ENCODE peak calls at places on chromosomes 16 and 17, in ten cellular contexts. L is A549, M is testis, P is esophagus squamous epithelium, X is uterus, E is upper lobe of left lung, C is ovary, R is IMR-90, I is thyroid gland, F is transverse colon. Q is an unnamed sample.

GRCh38 chr17:19928299-19928698 is 49.3 kb downstream of the AKAP10 start:
- DNase-seq in C (no peak), X (no peak), F (no peak), P (no peak), L (no peak), M (no peak), E (no peak), R (peak), I (no peak), Q (no peak)

GRCh38 chr16:23384878-23385277 is 68.1 kb downstream of the COG7 start:
- DNase-seq in F (no peak), X (no peak), R (no peak), C (no peak), I (peak), P (no peak), L (no peak), M (no peak), E (peak), Q (no peak)

GRCh38 chr17:2024572-2025219 is 438 bp downstream of the RTN4RL1 start:
- DNase-seq in E (peak), I (no peak), R (no peak), C (no peak), L (no peak), X (no peak), M (no peak), F (no peak), P (no peak), Q (no peak)

GRCh38 chr17:38453951-38454421 is 25.7 kb downstream of the ARHGAP23 start:
- DNase-seq in M (peak), I (no peak), P (no peak), R (peak), E (peak), X (peak), F (no peak), C (peak), L (no peak), Q (no peak)

GRCh38 chr17:76022285-76022684 is 4.8 kb downstream of the EVPL start:
- DNase-seq in E (peak), M (no peak), C (no peak), F (no peak), I (no peak), X (no peak), P (no peak), L (no peak), R (no peak), Q (no peak)

GRCh38 chr16:4859190-4859899 is 12.1 kb downstream of the UBN1 start:
- DNase-seq in M (no peak), P (no peak), R (no peak), X (no peak), F (no peak), I (no peak), E (no peak), C (no peak), L (no peak), Q (no peak)

GRCh38 chr17:40069751-40070643 is 7.2 kb downstream of the THRA start:
- DNase-seq in P (no peak), I (peak), L (peak), M (peak), E (peak), R (peak), F (peak), C (peak), X (peak), Q (peak)

GRCh38 chr16:57735755-57736418 is at the start of gene KATNB1:
- DNase-seq in I (no peak), L (no peak), F (no peak), C (no peak), X (no peak), P (no peak), M (no peak), R (no peak), E (no peak), Q (no peak)

GRCh38 chr17:83122834-83123233 is 43.4 kb downstream of the METRNL start:
- DNase-seq in R (no peak), P (no peak), F (peak), X (no peak), C (peak), I (peak), M (no peak), L (no peak), E (no peak), Q (no peak)

GRCh38 chr17:31903401-31903800 is 1.9 kb upstream of the UTP6 start:
- DNase-seq in P (no peak), M (no peak), R (no peak), E (no peak), X (no peak), I (no peak), F (no peak), L (no peak), C (no peak), Q (no peak)

GRCh38 chr17:82065638-82066303 is at the start of gene DUS1L:
- DNase-seq in X (peak), I (peak), F (peak), R (peak), C (peak), L (peak), M (peak), P (no peak), E (peak), Q (peak)

GRCh38 chr16:28504707-28505404 is 1.8 kb downstream of the IL27 start:
- DNase-seq in I (peak), E (no peak), P (no peak), M (no peak), L (no peak), F (no peak), C (no peak), X (no peak), R (no peak), Q (no peak)

GRCh38 chr17:47884905-47885735 is 10.9 kb upstream of the SP2 start:
- DNase-seq in X (no peak), F (peak), I (no peak), L (no peak), C (no peak), R (no peak), M (no peak), P (no peak), E (no peak), Q (no peak)

GRCh38 chr16:50153648-50154368 is 702 bp downstream of the TENT4B start:
- DNase-seq in L (peak), E (peak), X (peak), R (no peak), M (no peak), P (no peak), C (no peak), I (peak), F (no peak), Q (peak)

GRCh38 chr17:5444209-5444608 is 5.3 kb upstream of the C1QBP start:
- DNase-seq in L (no peak), F (no peak), M (no peak), X (no peak), R (no peak), E (no peak), C (no peak), I (no peak), P (no peak), Q (no peak)

GRCh38 chr16:88706288-88706964 is at the start of the genes CTU2 and RNF166:
- DNase-seq in M (peak), C (peak), P (no peak), I (peak), E (peak), F (peak), L (peak), R (peak), X (peak), Q (peak)

GRCh38 chr16:2720719-2721633 is 952 bp upstream of the PRSS27 start:
- DNase-seq in P (peak), I (peak), C (peak), M (peak), L (peak), E (peak), F (peak), R (peak), X (peak), Q (peak)

GRCh38 chr16:11306997-11307638 is 26.0 kb upstream of the PRM1 start:
- DNase-seq in R (no peak), X (no peak), C (no peak), I (no peak), F (no peak), L (no peak), M (no peak), E (no peak), P (no peak), Q (no peak)

GRCh38 chr17:18184143-18185007 is 747 bp downstream of the ALKBH5 start:
- DNase-seq in F (peak), I (peak), X (peak), C (peak), E (peak), L (no peak), P (no peak), M (peak), R (peak), Q (peak)

GRCh38 chr17:80998388-80999223 is 7.0 kb downstream of the CHMP6 start:
- DNase-seq in L (no peak), R (no peak), X (no peak), P (no peak), M (no peak), E (no peak), F (no peak), C (no peak), I (no peak), Q (no peak)

GRCh38 chr17:59347975-59348391 is 16.5 kb downstream of the YPEL2 start:
- DNase-seq in L (no peak), C (no peak), I (peak), P (no peak), R (no peak), X (no peak), F (no peak), E (no peak), M (no peak), Q (no peak)

GRCh38 chr17:63571632-63572310 is 21.5 kb downstream of the DCAF7 start:
- DNase-seq in R (peak), I (no peak), M (no peak), P (no peak), X (no peak), C (no peak), E (no peak), L (no peak), F (no peak), Q (no peak)

GRCh38 chr17:1645207-1646171 is at the start of gene SCARF1:
- DNase-seq in P (no peak), X (peak), M (peak), R (no peak), C (no peak), I (peak), F (no peak), L (no peak), E (peak), Q (peak)

GRCh38 chr16:57694556-57695377 is at the start of gene DRC7:
- DNase-seq in P (no peak), X (peak), R (peak), I (peak), L (peak), M (peak), C (no peak), F (peak), E (peak), Q (no peak)

GRCh38 chr16:27759301-27759871 is 209.4 kb downstream of the KATNIP start:
- DNase-seq in P (no peak), C (no peak), M (no peak), E (no peak), L (no peak), X (no peak), I (no peak), R (peak), F (no peak), Q (no peak)

GRCh38 chr16:15996432-15997109 is 47.2 kb downstream of the ABCC1 start:
- DNase-seq in C (peak), I (no peak), R (peak), X (peak), M (peak), L (peak), P (no peak), F (no peak), E (no peak), Q (peak)

GRCh38 chr17:58107306-58107705 is 24.1 kb downstream of the DYNLL2 start:
- DNase-seq in X (no peak), F (no peak), C (no peak), E (no peak), L (no peak), P (no peak), M (no peak), I (no peak), R (no peak), Q (no peak)

GRCh38 chr16:75921281-75921680 is 195.0 kb upstream of the CPHXL start:
- DNase-seq in C (no peak), X (no peak), P (no peak), F (no peak), M (no peak), R (no peak), E (no peak), I (no peak), L (no peak), Q (no peak)

GRCh38 chr16:88772871-88773811 is 11.9 kb downstream of the PIEZO1 start:
- DNase-seq in M (peak), R (peak), P (no peak), C (peak), F (peak), X (no peak), I (peak), L (no peak), E (peak), Q (no peak)

GRCh38 chr17:27546624-27547300 is 84.2 kb upstream of the LGALS9 start:
- DNase-seq in P (no peak), C (no peak), I (no peak), E (no peak), X (no peak), F (no peak), M (no peak), L (no peak), R (peak), Q (no peak)

GRCh38 chr17:68512967-68513474 is 791 bp downstream of the PRKAR1A start:
- DNase-seq in C (no peak), L (peak), M (peak), X (no peak), F (peak), P (no peak), R (peak), E (no peak), I (peak), Q (no peak)

GRCh38 chr17:68511254-68511670 is 968 bp upstream of the PRKAR1A start:
- DNase-seq in R (no peak), C (no peak), E (no peak), F (no peak), P (no peak), L (peak), I (no peak), M (no peak), X (peak), Q (peak)

GRCh38 chr17:68511671-68512246 is 471 bp upstream of the PRKAR1A start:
- DNase-seq in I (peak), F (peak), L (peak), M (peak), C (peak), X (peak), P (no peak), E (peak), R (peak), Q (peak)

GRCh38 chr17:68513932-68514331 is 1.7 kb downstream of the PRKAR1A start:
- DNase-seq in R (no peak), X (no peak), C (no peak), P (no peak), F (no peak), I (no peak), M (no peak), L (no peak), E (no peak), Q (no peak)

GRCh38 chr17:68512247-68512966 is at the start of gene PRKAR1A:
- DNase-seq in L (peak), M (peak), P (peak), X (peak), R (peak), I (peak), F (peak), E (peak), C (peak), Q (peak)
- TF ChIP-seq CTCF in L (no peak), M (peak), P (peak), X (no peak), R (peak), I (no peak), F (no peak), E (peak), C (no peak), Q (peak)

DNA sequence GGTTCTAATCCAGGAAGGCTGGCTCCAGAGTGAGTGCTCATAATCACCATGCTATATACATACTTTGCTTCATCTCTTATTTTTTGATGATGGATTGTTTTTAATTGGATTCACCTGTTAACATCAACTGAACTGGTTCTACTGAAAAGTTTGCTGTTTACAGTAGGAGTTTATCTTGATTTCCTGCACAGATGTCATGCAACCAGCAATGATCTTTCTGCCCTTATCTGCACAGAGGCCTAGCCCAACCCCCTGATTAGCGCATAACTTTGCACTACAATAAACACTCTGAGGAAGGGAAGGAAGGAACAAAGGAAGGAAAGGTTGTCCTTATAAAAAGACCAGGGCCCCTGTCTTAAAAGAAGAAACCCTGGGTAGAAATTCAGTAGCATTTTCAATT is 152.9 kb downstream of the RGS9 start:
- DNase-seq in L (no peak), R (no peak), P (no peak), E (no peak), C (no peak), M (no peak), X (no peak), F (peak), I (no peak), Q (no peak)
- TF ChIP-seq POLR2A in L (no peak), R (no peak), P (no peak), E (no peak), C (no peak), M (no peak), X (no peak), F (no peak), I (no peak), Q (no peak)

DNA sequence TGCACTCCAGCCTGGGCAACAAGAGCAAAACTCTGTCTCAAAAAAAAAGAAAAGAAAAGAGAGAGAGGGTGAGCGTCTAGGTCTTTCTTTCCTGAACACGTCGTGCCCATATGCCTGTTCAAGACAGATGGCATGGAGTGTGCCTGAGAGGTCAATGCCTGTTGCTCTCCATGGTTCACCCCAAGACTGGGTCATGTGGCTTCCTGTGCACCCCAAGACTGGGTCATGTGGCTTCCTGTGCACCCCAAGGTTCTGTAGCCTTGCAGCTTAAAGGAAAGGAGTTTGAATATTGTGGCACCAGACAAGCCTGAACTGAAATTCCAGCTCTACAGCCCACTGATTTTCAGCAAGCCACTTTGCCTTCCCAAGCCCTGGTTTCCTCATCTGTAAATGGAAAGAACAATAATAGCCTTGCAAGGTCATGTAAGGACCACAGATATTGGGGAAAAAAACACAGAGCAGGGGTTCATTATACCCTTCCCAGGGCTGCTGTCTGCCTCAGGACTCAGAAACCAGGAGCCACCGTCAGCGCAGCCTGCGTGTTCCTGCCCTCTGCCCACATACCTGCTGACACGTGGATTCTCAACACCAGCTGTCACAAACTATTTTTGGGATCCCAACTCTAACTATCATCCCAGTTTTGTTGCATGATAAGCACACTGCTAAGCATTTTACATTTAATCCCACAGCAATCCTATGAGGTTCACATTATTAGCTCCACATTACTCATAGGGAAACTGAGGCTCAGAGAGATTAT is 18.0 kb upstream of the NAGS start:
- DNase-seq in E (no peak), I (no peak), M (no peak), C (no peak), X (no peak), P (no peak), F (no peak), R (no peak), L (no peak), Q (no peak)
- TF ChIP-seq CTCF in E (no peak), I (no peak), M (no peak), C (no peak), X (no peak), P (no peak), F (no peak), R (no peak), L (no peak), Q (no peak)

GRCh38 chr17:45318561-45319230 is 1.9 kb upstream of the MAP3K14 start:
- DNase-seq in R (no peak), I (no peak), M (no peak), P (no peak), E (no peak), F (no peak), L (peak), C (no peak), X (no peak), Q (no peak)

GRCh38 chr17:45317113-45317820 is 447 bp upstream of the MAP3K14 start:
- DNase-seq in L (peak), I (peak), E (peak), R (peak), C (peak), F (peak), P (peak), M (peak), X (peak), Q (peak)

GRCh38 chr17:45315583-45316270 is 1.1 kb downstream of the MAP3K14 start:
- DNase-seq in X (no peak), E (no peak), M (no peak), P (no peak), I (no peak), L (no peak), C (no peak), F (no peak), R (no peak), Q (no peak)

GRCh38 chr17:45314761-45315549 is 1.9 kb downstream of the MAP3K14 start:
- DNase-seq in I (no peak), P (no peak), F (no peak), C (no peak), R (peak), L (peak), X (no peak), M (no peak), E (no peak), Q (no peak)

DNA sequence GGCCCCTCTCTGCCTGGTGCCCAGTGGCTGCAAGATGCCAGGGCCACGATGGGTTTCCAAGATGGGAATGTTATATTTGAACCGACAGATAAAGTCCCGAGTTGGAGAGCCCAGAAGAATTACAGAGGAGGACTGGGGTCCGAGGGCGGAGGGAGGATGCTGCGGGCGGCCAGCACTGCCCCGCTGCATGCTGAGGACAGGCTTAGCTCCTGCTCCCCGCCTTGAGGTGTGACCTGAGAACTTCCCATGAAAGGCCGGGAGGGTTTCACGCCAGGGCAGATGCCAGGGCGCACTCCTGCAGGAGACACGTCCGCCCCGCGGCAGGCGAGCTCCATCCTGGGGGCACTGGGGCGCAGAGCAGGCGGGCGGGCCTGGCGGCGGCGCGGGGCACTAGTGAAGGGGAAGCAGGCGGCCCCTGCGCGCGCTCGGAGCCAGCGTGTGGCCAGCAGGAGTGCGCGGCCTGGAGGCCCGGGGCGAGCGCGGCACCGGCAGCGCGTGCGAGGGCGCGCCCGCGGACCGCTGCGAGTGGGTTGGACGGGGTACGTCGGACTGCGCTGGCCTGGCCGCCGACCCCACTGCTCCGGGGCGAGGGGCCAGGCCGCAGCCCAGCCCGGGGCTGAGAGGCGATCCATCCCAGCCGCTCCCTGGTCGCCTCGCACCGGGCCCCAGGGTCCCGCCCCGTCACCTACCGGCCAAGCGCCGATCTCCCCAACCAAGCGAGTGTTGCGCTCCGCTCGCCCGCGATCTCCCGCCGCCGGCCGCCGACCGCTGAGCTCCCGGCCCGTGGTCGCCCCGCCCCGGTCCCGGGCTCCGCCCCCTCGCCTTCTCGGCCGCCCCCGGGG is at the start of gene MAP3K14:
- DNase-seq in M (peak), E (peak), I (peak), P (no peak), L (no peak), F (peak), X (peak), C (peak), R (peak), Q (no peak)
- TF ChIP-seq POLR2A in M (peak), E (peak), I (peak), P (peak), L (peak), F (peak), X (peak), C (peak), R (peak), Q (peak)

DNA sequence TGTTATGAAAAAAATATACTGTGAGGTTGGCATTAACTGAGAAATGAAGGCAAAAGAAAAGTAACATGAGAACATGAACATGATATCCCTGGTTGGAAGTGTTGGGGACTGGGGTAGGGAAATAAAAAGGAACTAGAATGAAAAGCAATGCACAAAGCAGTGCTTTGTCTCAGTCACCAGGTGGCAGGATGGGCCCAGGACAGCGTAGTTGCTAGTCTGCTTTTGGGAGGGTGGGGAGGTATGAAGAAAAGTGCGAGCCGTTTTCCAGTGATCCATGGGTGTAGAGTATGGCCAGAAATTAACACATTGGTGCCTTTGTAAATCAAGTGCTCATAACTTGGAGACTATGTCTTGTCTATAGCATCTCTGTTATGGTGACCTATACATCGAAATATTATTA is 662.5 kb upstream of the SALL1 start:
- DNase-seq in C (no peak), F (no peak), P (no peak), E (no peak), X (no peak), I (no peak), M (no peak), L (no peak), R (no peak), Q (no peak)
- TF ChIP-seq CTCF in C (no peak), F (no peak), P (no peak), E (no peak), X (no peak), I (no peak), M (no peak), L (no peak), R (peak), Q (no peak)